ENCODE peak calls at places on chromosomes 7 and 10, in eight cellular contexts. I is activated naive CD4-positive, alpha-beta T cell treated with anti-CD3 and anti-CD28 coated beads, Interleukin-2, amount 50 U/mL, for 16 hours; U is SJCRH30; J is hippocampal formation; C is H9; D is NCI-H1092; Z is activated T-cell treated with anti-CD3 and anti-CD28 coated beads, Interleukin-2, amount 50 U/mL, for 24 hours; Q is lung microvascular endothelial cell. T is an unnamed sample.

GRCh38 chr10:91006752-91007346 is 86.0 kb upstream of the ANKRD1 start:
- DNase-seq in I (no peak), U (no peak), J (no peak), C (no peak), D (no peak), Z (no peak), Q (no peak), T (no peak)

GRCh38 chr7:71133232-71133622 is 1.3 kb downstream of the GALNT17 start:
- DNase-seq in I (no peak), U (no peak), J (no peak), C (no peak), D (no peak), Z (no peak), Q (no peak), T (no peak)

GRCh38 chr7:39622609-39623311 is 612 bp upstream of the RALA start:
- DNase-seq in I (no peak), U (no peak), J (no peak), C (no peak), D (peak; percentile 72), Z (no peak), Q (no peak), T (no peak)

GRCh38 chr7:4144801-4145470 is 537.2 kb upstream of the FOXK1 start:
- DNase-seq in I (no peak), U (peak; percentile 13), J (no peak), C (peak; percentile 61), D (no peak), Z (no peak), Q (no peak), T (no peak)

GRCh38 chr10:121282797-121283515 is 315.3 kb downstream of the FGFR2 start:
- DNase-seq in I (no peak), U (no peak), J (no peak), C (no peak), D (no peak), Z (no peak), Q (no peak), T (no peak)

GRCh38 chr10:17244712-17245365 is 16.8 kb downstream of the VIM start:
- DNase-seq in I (no peak), U (no peak), J (no peak), C (no peak), D (no peak), Z (no peak), Q (peak; percentile 72), T (no peak)

GRCh38 chr10:132495231-132495630 is 42.4 kb upstream of the INPP5A start:
- DNase-seq in I (no peak), U (no peak), J (no peak), C (no peak), D (no peak), Z (no peak), Q (no peak), T (no peak)

GRCh38 chr7:16708980-16709379 is 44.6 kb upstream of the TSPAN13 start:
- DNase-seq in I (no peak), U (no peak), J (no peak), C (no peak), D (no peak), Z (no peak), Q (no peak), T (no peak)

GRCh38 chr10:62852961-62853702 is 37.0 kb upstream of the EGR2 start:
- DNase-seq in I (no peak), U (no peak), J (no peak), C (no peak), D (no peak), Z (peak; percentile 42), Q (no peak), T (peak; percentile 80)

GRCh38 chr10:3452234-3452633 is 279.7 kb upstream of the PITRM1 start:
- DNase-seq in I (no peak), U (peak; percentile 6), J (no peak), C (no peak), D (no peak), Z (no peak), Q (peak; percentile 87), T (no peak)

GRCh38 chr10:126062132-126063032 is 166.0 kb downstream of the FANK1 start:
- DNase-seq in I (no peak), U (peak; percentile 91), J (peak; percentile 52), C (no peak), D (no peak), Z (no peak), Q (peak; percentile 92), T (no peak)

GRCh38 chr10:114176511-114176910 is 2.5 kb upstream of the CCDC186 start:
- DNase-seq in I (no peak), U (no peak), J (no peak), C (no peak), D (no peak), Z (no peak), Q (no peak), T (no peak)

GRCh38 chr10:35244549-35244948 is 91.8 kb upstream of the CCNY start:
- DNase-seq in I (no peak), U (no peak), J (no peak), C (no peak), D (no peak), Z (no peak), Q (no peak), T (no peak)

GRCh38 chr10:90443342-90443741 is 414.5 kb downstream of the HTR7 start:
- DNase-seq in I (no peak), U (no peak), J (no peak), C (no peak), D (no peak), Z (no peak), Q (no peak), T (no peak)

GRCh38 chr10:93541402-93542357 is 24.8 kb upstream of the FFAR4 start:
- DNase-seq in I (no peak), U (peak; percentile 65), J (no peak), C (peak; percentile 66), D (no peak), Z (no peak), Q (peak; percentile 70), T (no peak)

GRCh38 chr7:138992052-138992531 is 10.9 kb upstream of the KIAA1549 start:
- DNase-seq in I (no peak), U (peak; percentile 63), J (no peak), C (no peak), D (no peak), Z (no peak), Q (no peak), T (no peak)

GRCh38 chr7:88758355-88759215 is 915 bp upstream of the ZNF804B start:
- DNase-seq in I (no peak), U (peak; percentile 43), J (no peak), C (peak; percentile 65), D (no peak), Z (no peak), Q (no peak), T (no peak)

GRCh38 chr10:91137011-91137643 is 83.3 kb upstream of the PCGF5 start:
- DNase-seq in I (no peak), U (no peak), J (no peak), C (no peak), D (no peak), Z (no peak), Q (no peak), T (no peak)

GRCh38 chr7:41872951-41873350 is 170.1 kb upstream of the INHBA start:
- DNase-seq in I (no peak), U (no peak), J (no peak), C (no peak), D (no peak), Z (no peak), Q (no peak), T (no peak)

T was measured in stimulated activated effector memory CD8-positive, alpha-beta T cell treated with anti-CD3 and anti-CD28 coated beads, Interleukin-12 subunit alpha, Interleukin-12 subunit beta, amount 100 ng/mL, for 72 hours.